ENCODE peak calls at places on chromosomes 6 and 20, in six cellular contexts. One of them, this sample, is unnamed.

GRCh38 chr6:63740709-63741108 is 105.1 kb downstream of the PHF3 start:
- DNase-seq in trophoblast cell: no peak
- DNase-seq in mesendoderm: no peak
- DNase-seq in IMR-90: peak; percentile 78
- DNase-seq in neuronal stem cell: no peak
- DNase-seq in H1: no peak
- DNase-seq in this sample: peak; percentile 32

GRCh38 chr6:87741001-87741650 is 39.1 kb upstream of the AKIRIN2 start:
- DNase-seq in H1: no peak
- DNase-seq in neuronal stem cell: no peak
- DNase-seq in mesendoderm: no peak
- DNase-seq in trophoblast cell: no peak
- DNase-seq in IMR-90: no peak
- DNase-seq in this sample: no peak

GRCh38 chr6:37106982-37107453 is 62.9 kb upstream of the PIM1 start:
- DNase-seq in trophoblast cell: no peak
- DNase-seq in IMR-90: no peak
- DNase-seq in mesendoderm: no peak
- DNase-seq in neuronal stem cell: no peak
- DNase-seq in H1: no peak
- DNase-seq in this sample: no peak

GRCh38 chr20:6169251-6169650 is 46.4 kb upstream of the FERMT1 start:
- DNase-seq in IMR-90: peak; percentile 12
- DNase-seq in mesendoderm: peak; percentile 54
- DNase-seq in trophoblast cell: peak; percentile 59
- DNase-seq in neuronal stem cell: no peak
- DNase-seq in H1: no peak
- DNase-seq in this sample: peak; percentile 28

GRCh38 chr6:51902261-51902764 is 185.1 kb downstream of the PKHD1 start:
- DNase-seq in IMR-90: no peak
- DNase-seq in trophoblast cell: no peak
- DNase-seq in H1: no peak
- DNase-seq in neuronal stem cell: no peak
- DNase-seq in mesendoderm: no peak
- DNase-seq in this sample: no peak

GRCh38 chr6:160991411-160992322 is at the start of gene MAP3K4:
- DNase-seq in neuronal stem cell: peak; percentile 86
- DNase-seq in IMR-90: peak; percentile 75
- DNase-seq in trophoblast cell: peak; percentile 87
- DNase-seq in mesendoderm: peak; percentile 87
- DNase-seq in H1: no peak
- DNase-seq in this sample: peak; percentile 85

GRCh38 chr6:34317882-34318491 is 69.2 kb upstream of the SMIM29 start:
- DNase-seq in H1: no peak
- DNase-seq in neuronal stem cell: no peak
- DNase-seq in IMR-90: peak; percentile 11
- DNase-seq in mesendoderm: no peak
- DNase-seq in trophoblast cell: no peak
- DNase-seq in this sample: no peak

GRCh38 chr6:89138173-89138572 is 7.7 kb upstream of the PM20D2 start:
- DNase-seq in trophoblast cell: no peak
- DNase-seq in H1: no peak
- DNase-seq in neuronal stem cell: no peak
- DNase-seq in mesendoderm: no peak
- DNase-seq in IMR-90: no peak
- DNase-seq in this sample: no peak

GRCh38 chr6:39934060-39934757 is at the start of gene MOCS1:
- DNase-seq in mesendoderm: peak; percentile 87
- DNase-seq in trophoblast cell: peak; percentile 27
- DNase-seq in IMR-90: peak; percentile 47
- DNase-seq in neuronal stem cell: peak; percentile 58
- DNase-seq in H1: peak; percentile 56
- DNase-seq in this sample: peak; percentile 74

GRCh38 chr6:152904678-152905077 is 78.2 kb downstream of the FBXO5 start:
- DNase-seq in neuronal stem cell: no peak
- DNase-seq in H1: no peak
- DNase-seq in IMR-90: no peak
- DNase-seq in mesendoderm: no peak
- DNase-seq in trophoblast cell: no peak
- DNase-seq in this sample: no peak

GRCh38 chr6:46953921-46954320 is 32.2 kb upstream of the ADGRF5 start:
- DNase-seq in mesendoderm: no peak
- DNase-seq in H1: no peak
- DNase-seq in trophoblast cell: no peak
- DNase-seq in IMR-90: no peak
- DNase-seq in neuronal stem cell: no peak
- DNase-seq in this sample: no peak

GRCh38 chr6:87588756-87589407 is 905 bp downstream of the RARS2 start:
- DNase-seq in neuronal stem cell: no peak
- DNase-seq in IMR-90: no peak
- DNase-seq in H1: no peak
- DNase-seq in trophoblast cell: no peak
- DNase-seq in mesendoderm: no peak
- DNase-seq in this sample: peak; percentile 23

GRCh38 chr6:34391023-34391485 is 1.4 kb downstream of the NUDT3 start:
- DNase-seq in mesendoderm: peak; percentile 14
- DNase-seq in trophoblast cell: peak; percentile 37
- DNase-seq in IMR-90: peak; percentile 71
- DNase-seq in neuronal stem cell: no peak
- DNase-seq in H1: no peak
- DNase-seq in this sample: peak; percentile 77

GRCh38 chr6:141105481-141105880 is 1027.2 kb upstream of the GJE1 start:
- DNase-seq in neuronal stem cell: peak; percentile 89
- DNase-seq in mesendoderm: peak; percentile 94
- DNase-seq in IMR-90: peak; percentile 50
- DNase-seq in trophoblast cell: peak; percentile 25
- DNase-seq in H1: peak; percentile 75
- DNase-seq in this sample: no peak

GRCh38 chr20:44722990-44723389 is 7.8 kb downstream of the CCN5 start:
- DNase-seq in neuronal stem cell: no peak
- DNase-seq in trophoblast cell: no peak
- DNase-seq in H1: no peak
- DNase-seq in mesendoderm: no peak
- DNase-seq in IMR-90: no peak
- DNase-seq in this sample: no peak

DNA sequence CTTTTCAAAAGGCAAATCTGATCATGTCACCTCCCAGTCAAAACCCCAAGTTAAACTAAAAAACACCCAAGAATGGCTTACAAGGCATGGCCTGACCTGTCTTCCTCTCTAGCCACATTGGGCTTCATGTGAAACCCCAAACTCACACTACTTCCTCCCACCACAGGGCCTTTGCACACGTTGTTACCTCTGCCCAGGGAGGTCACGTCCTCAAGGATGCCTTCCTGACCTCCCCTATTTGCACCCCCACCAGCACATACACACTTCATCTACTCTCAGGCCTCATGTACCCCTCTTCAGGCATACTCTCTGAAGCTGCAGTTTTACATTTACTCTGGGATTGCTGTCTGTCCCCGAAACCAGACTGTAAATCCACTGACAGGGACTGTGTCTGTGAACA is 6.1 kb downstream of the EZR start:
- DNase-seq in H1: no peak
- DNase-seq in trophoblast cell: no peak
- DNase-seq in IMR-90: no peak
- DNase-seq in neuronal stem cell: no peak
- DNase-seq in mesendoderm: no peak
- DNase-seq in this sample: no peak
- H3K4me3 ChIP-seq in H1: no peak overlapping the region
- H3K4me3 ChIP-seq in trophoblast cell: peak overlapping the region; percentile 49
- H3K4me3 ChIP-seq in IMR-90: no peak overlapping the region
- H3K4me3 ChIP-seq in neuronal stem cell: no peak overlapping the region
- H3K4me3 ChIP-seq in mesendoderm: no peak overlapping the region
- H3K4me3 ChIP-seq in this sample: no peak overlapping the region

DNA sequence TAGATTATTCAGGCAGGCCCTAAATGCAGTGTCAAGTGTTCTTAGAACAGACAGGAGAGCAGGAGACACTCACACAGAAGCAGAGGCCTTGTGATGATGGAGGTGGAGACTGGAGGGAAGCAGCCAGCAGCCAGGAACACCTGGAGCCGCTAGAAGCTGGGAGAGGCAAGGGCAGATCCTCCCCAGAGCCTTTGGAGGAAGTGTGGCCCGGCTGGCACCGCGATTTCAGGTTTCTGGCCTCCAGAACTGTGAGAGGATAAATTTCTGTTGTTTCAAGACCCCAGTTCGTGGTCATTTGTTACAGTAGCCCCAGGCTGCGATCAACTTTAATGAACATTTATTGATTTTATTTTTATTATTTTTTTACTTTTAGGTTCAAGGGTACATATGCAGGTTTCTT is 203.0 kb downstream of the QKI start:
- DNase-seq in trophoblast cell: no peak
- DNase-seq in H1: no peak
- DNase-seq in neuronal stem cell: no peak
- DNase-seq in IMR-90: no peak
- DNase-seq in mesendoderm: no peak
- DNase-seq in this sample: no peak
- H3K79me1 ChIP-seq in trophoblast cell: no peaks in the 10 kb centered on the region
- H3K79me1 ChIP-seq in H1: no peaks in the 10 kb centered on the region
- H3K79me1 ChIP-seq in neuronal stem cell: no peaks in the 10 kb centered on the region
- H3K79me1 ChIP-seq in IMR-90: no peaks in the 10 kb centered on the region
- H3K79me1 ChIP-seq in mesendoderm: no peaks in the 10 kb centered on the region
- H3K79me1 ChIP-seq in this sample: no peaks in the 10 kb centered on the region

DNA sequence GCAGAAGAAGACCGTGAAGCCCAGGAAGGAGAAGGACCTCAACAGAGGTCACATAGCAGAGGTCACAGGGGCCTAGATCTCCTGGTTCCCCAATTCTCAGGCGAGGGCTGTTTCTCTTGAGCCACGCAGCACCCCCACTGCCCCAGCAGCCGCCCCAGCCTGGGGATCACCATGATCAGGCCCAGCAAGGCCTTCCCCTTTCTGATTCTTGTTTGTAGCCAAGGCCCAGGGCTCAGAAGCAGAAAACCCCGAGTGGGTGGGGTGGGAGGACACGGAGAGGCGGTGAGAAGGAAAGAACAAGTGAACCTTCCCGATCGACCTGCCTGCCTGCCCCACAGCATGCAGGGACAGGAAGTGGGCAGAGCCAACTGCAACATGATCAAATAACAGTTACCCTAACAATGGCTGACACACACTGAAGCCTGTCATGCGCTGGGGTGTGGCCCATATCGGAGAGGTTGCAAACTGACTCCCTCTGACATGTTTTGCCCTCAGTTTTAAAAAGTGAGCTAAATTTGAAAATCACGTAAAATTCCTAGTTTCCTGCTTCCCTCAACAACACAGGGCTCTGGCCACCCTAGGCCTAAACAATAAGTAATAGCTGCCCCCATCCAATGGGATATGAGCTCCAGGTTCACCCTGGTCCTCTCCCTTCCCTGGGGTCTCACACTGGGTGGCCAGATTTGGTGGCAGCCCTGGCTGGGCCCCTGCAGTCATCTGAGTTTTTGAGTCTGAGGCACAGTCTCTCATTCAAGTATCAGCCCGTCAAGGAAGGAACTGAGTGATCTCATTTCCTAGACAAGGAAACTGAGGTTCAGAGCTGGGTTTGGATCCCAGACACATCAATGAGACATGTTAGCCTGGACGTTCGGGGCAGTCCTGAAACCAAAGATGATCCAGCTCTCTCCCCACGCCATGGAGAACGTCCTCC is 6.5 kb downstream of the PEDS1 start:
- DNase-seq in mesendoderm: peak; percentile 43
- DNase-seq in IMR-90: peak; percentile 43
- DNase-seq in neuronal stem cell: no peak
- DNase-seq in H1: no peak
- DNase-seq in trophoblast cell: no peak
- DNase-seq in this sample: no peak
- H3K4me3 ChIP-seq in mesendoderm: no peak overlapping the region
- H3K4me3 ChIP-seq in IMR-90: no peak overlapping the region
- H3K4me3 ChIP-seq in neuronal stem cell: no peak overlapping the region
- H3K4me3 ChIP-seq in H1: no peak overlapping the region
- H3K4me3 ChIP-seq in trophoblast cell: no peak overlapping the region
- H3K4me3 ChIP-seq in this sample: no peak overlapping the region

DNA sequence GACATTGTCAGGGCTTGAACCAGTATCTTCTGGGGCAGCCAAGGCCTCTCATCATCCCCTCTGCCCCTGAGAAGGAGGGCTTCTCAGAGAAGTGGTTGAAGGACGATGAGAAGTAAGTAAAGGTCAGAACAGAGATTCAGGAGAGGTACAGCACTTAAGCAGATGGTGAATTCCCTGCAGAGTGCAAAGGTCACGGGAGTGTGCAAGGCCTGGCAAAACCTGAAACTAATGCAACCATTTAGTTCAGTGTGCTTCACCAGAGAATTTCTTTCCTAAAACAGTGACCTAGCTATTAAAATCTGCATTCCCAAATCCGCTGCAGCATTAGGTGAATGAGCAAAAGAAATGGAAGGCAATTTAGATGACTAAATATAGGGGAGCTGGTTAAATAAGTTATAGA is 58.4 kb downstream of the TRERF1 start:
- DNase-seq in mesendoderm: no peak
- DNase-seq in neuronal stem cell: no peak
- DNase-seq in H1: no peak
- DNase-seq in IMR-90: no peak
- DNase-seq in trophoblast cell: no peak
- DNase-seq in this sample: no peak
- H3K79me1 ChIP-seq in mesendoderm: peaks cover 2% of the 10 kb centered on the region
- H3K79me1 ChIP-seq in neuronal stem cell: peaks cover 9% of the 10 kb centered on the region
- H3K79me1 ChIP-seq in H1: peaks cover 28% of the 10 kb centered on the region
- H3K79me1 ChIP-seq in IMR-90: peaks cover 75% of the 10 kb centered on the region
- H3K79me1 ChIP-seq in trophoblast cell: no peaks in the 10 kb centered on the region
- H3K79me1 ChIP-seq in this sample: peaks cover 67% of the 10 kb centered on the region

DNA sequence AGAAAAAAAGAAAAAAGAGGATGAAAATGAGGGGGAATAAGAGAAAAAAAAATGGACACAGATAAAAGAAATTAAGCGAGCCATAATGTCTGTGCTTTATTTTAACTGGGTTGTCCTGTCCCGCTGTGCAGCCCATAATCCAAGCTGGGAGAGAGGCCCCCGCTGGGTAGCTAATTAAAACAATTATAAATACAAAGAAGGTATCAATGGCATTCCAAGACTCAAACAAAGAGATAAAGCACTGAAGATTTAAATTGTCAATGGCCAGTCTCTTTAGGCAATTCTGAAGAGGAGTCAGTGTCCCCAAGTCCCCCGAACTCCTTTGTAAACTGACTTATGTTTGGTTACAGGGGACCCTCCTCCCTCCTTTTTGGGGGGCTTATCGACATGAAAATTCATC is 143.2 kb downstream of the ZFP64 start:
- DNase-seq in neuronal stem cell: peak; percentile 79
- DNase-seq in trophoblast cell: no peak
- DNase-seq in mesendoderm: peak; percentile 87
- DNase-seq in IMR-90: no peak
- DNase-seq in H1: peak; percentile 70
- DNase-seq in this sample: no peak
- H3K4me3 ChIP-seq in neuronal stem cell: no peak overlapping the region
- H3K4me3 ChIP-seq in trophoblast cell: no peak overlapping the region
- H3K4me3 ChIP-seq in mesendoderm: no peak overlapping the region
- H3K4me3 ChIP-seq in IMR-90: no peak overlapping the region
- H3K4me3 ChIP-seq in H1: peak overlapping the region; percentile 42
- H3K4me3 ChIP-seq in this sample: no peak overlapping the region

DNA sequence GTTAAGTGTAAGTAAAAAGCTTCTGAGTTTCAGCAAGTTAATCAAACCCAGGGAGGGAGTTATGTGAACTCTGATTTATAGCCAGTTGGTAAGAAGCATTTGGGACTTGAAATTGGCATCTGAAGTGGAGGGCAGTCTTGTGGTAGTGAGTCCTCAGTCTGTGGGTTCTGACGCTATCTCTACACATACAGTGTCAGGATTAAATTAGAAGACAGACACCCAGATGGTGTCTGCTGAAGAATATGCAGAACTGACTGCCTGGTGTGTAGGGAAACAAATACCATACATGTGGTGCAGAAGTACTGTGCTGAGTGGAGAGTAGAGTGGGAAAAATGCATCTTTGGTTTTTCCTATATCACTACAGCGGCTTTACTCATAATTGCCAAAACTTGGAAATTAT is 43.5 kb upstream of the PLN start:
- DNase-seq in IMR-90: no peak
- DNase-seq in H1: no peak
- DNase-seq in trophoblast cell: no peak
- DNase-seq in mesendoderm: no peak
- DNase-seq in neuronal stem cell: no peak
- DNase-seq in this sample: no peak
- H3K79me1 ChIP-seq in IMR-90: peaks cover 6% of the 10 kb centered on the region
- H3K79me1 ChIP-seq in H1: peaks cover 2% of the 10 kb centered on the region
- H3K79me1 ChIP-seq in trophoblast cell: no peaks in the 10 kb centered on the region
- H3K79me1 ChIP-seq in mesendoderm: no peaks in the 10 kb centered on the region
- H3K79me1 ChIP-seq in neuronal stem cell: no peaks in the 10 kb centered on the region
- H3K79me1 ChIP-seq in this sample: peaks cover 18% of the 10 kb centered on the region

This sample was measured in mesenchymal stem cell.